ENCODE peak calls at places on chromosomes 7 and 10, in six cellular contexts. M, X, E, Y, S and D are unnamed samples. For H3K4me1, the result is how much of the 10 kb centered on the place peaks cover.

GRCh38 chr7:112286294-112287086 is 80.0 kb downstream of the ZNF277 start:
- DNase-seq in M (no peak), X (no peak), E (no peak), Y (no peak), S (no peak), D (peak)

GRCh38 chr7:90520484-90520883 is 51.0 kb downstream of the PTTG1IP2 start:
- DNase-seq in M (peak), X (no peak), E (no peak), Y (no peak), S (no peak), D (no peak)

GRCh38 chr10:91162050-91162494 is 58.4 kb upstream of the PCGF5 start:
- DNase-seq in M (no peak), X (no peak), E (no peak), Y (peak), S (peak), D (no peak)

GRCh38 chr7:46554688-46555422 is 633.8 kb upstream of the IGFBP3 start:
- DNase-seq in M (no peak), X (no peak), E (no peak), Y (no peak), S (no peak), D (no peak)

GRCh38 chr7:121166885-121167284 is 161.9 kb upstream of the WNT16 start:
- DNase-seq in M (no peak), X (no peak), E (no peak), Y (no peak), S (no peak), D (peak)

GRCh38 chr10:128147669-128148068 is 21.4 kb upstream of the MKI67 start:
- DNase-seq in M (no peak), X (no peak), E (no peak), Y (no peak), S (no peak), D (no peak)

GRCh38 chr7:112337177-112337576 is 113.1 kb upstream of the IFRD1 start:
- DNase-seq in M (no peak), X (no peak), E (no peak), Y (no peak), S (no peak), D (no peak)

GRCh38 chr7:31892099-31892787 is 178.0 kb downstream of the PDE1C start:
- DNase-seq in M (no peak), X (no peak), E (no peak), Y (no peak), S (no peak), D (no peak)

GRCh38 chr7:131327626-131328386 is at the start of gene MKLN1:
- DNase-seq in M (peak), X (peak), E (peak), Y (peak), S (peak), D (peak)

GRCh38 chr7:67696878-67697277 is 700.2 kb downstream of the TYW1 start:
- DNase-seq in M (no peak), X (no peak), E (no peak), Y (no peak), S (no peak), D (no peak)

GRCh38 chr7:148620749-148621372 is 30.3 kb downstream of the C7orf33 start:
- DNase-seq in M (peak), X (no peak), E (no peak), Y (no peak), S (no peak), D (no peak)

GRCh38 chr10:99172130-99172738 is 63.4 kb downstream of the HPSE2 start:
- DNase-seq in M (peak), X (no peak), E (no peak), Y (no peak), S (peak), D (peak)

GRCh38 chr10:132526676-132527075 is 10.9 kb upstream of the INPP5A start:
- DNase-seq in M (no peak), X (no peak), E (no peak), Y (no peak), S (no peak), D (no peak)

GRCh38 chr10:44706745-44707144 is 204.4 kb upstream of the TMEM72 start:
- DNase-seq in M (peak), X (no peak), E (no peak), Y (no peak), S (no peak), D (no peak)

DNA sequence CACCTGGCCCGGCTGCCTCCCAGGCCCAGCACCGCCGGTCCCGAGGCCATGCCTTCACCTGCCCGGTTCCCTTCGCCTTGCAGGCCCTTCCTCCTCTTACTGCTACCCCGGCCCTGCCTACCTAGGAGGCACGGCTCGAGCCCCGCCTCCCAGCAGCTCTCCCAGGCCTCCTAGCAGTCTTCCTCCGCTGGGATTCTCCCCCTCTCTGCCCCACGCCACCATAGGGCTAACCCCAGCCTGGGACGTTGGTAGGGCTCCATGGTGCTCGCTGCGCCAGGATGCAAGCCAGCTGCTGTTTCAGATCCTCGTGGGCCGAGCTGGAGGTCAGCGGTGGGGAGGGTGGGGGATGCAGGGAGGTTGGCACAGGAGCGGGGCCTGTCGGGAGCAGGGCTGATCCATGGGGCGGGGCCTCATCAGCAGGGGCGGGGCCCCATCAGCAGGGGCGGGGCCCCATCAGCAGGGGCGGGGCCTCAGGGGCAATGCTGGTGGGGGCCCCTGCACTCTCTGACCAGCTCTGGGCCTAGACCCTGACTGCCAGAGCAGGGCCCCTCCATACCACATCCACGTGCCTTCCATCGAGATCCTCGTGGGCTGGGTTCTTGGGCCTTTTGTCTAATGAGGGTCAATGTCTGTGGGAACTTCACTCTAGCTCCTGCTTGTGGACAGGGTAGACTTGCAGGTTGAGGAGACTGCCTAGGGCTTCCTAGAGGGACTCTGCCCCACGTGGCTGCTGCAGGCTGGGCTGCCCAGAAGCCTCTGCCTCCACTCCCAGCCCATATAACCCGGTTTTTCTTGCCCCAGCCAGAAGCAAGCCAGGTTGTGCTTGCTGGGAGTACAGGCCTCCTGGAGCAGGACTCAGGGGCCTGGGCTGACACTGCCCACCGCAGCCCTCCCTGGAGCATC is 63.1 kb downstream of the RASGEF1A start:
- DNase-seq in M (peak), X (no peak), E (no peak), Y (peak), S (peak), D (no peak)
- H3K4me3 ChIP-seq in M (peak), X (no peak), E (peak), Y (no peak), S (peak), D (no peak)

GRCh38 chr7:140219672-140220520 is 43.1 kb upstream of the KDM7A start:
- DNase-seq in M (no peak), X (no peak), E (no peak), Y (no peak), S (no peak), D (no peak)

GRCh38 chr7:140218656-140219055 is 41.9 kb upstream of the KDM7A start:
- DNase-seq in M (no peak), X (no peak), E (no peak), Y (no peak), S (no peak), D (no peak)

GRCh38 chr7:140225562-140226249 is 48.9 kb upstream of the KDM7A start:
- DNase-seq in M (no peak), X (no peak), E (no peak), Y (no peak), S (no peak), D (no peak)

GRCh38 chr7:140223515-140224221 is 46.9 kb upstream of the KDM7A start:
- DNase-seq in M (no peak), X (no peak), E (no peak), Y (no peak), S (no peak), D (no peak)

DNA sequence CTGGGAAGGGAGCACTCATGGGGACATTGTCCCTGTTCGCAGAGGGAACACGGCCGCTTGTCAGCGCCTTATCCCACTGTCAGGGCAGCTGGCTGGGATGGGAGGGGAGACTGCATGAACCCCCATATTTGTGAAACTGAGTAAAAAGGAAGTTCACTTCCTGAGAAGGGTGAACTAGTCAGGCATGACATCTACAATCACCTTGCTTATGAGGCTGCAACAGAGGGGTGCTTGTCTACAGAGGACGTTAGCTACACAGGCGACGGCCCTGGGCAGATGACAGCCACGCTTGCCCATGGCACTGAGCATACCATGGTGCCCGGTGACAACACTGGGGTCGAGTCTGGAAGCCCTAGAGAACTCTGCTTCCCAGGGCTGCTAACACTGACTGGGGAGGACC is 46.0 kb upstream of the KDM7A start:
- DNase-seq in M (no peak), X (no peak), E (no peak), Y (no peak), S (no peak), D (no peak)
- H3K4me1 ChIP-seq in M (under half), X (under half), E (under half), Y (under half), S (under half), D (under half)

DNA sequence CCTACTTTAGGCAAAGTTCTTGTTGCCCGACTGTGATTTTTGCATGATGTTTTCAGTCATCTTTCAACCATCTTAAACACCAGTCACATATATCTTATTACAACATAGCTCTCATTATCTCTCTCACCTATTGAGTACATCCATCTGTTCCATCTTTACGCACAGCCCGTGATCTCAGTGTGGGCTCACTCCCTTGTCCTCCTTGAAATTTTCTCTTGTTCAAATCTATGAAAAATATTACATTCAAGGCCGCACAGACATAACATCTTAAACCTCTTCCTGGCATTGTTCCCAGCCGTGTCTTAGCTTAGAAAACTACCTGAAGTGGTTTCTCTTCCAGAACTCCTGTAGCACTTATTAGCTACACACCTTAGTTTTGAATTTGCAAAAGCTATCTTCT is 32.6 kb downstream of the NET1 start:
- DNase-seq in M (no peak), X (no peak), E (no peak), Y (no peak), S (no peak), D (no peak)
- H3K27ac ChIP-seq in M (no peak), X (no peak), E (no peak), Y (no peak), S (no peak), D (no peak)

GRCh38 chr7:64946772-64947171 is 43.7 kb downstream of the ZNF273 start:
- DNase-seq in M (no peak), X (no peak), E (no peak), Y (no peak), S (no peak), D (peak)
- H3K4me3 ChIP-seq in M (no peak), X (peak), E (no peak), Y (no peak), S (no peak), D (no peak)

DNA sequence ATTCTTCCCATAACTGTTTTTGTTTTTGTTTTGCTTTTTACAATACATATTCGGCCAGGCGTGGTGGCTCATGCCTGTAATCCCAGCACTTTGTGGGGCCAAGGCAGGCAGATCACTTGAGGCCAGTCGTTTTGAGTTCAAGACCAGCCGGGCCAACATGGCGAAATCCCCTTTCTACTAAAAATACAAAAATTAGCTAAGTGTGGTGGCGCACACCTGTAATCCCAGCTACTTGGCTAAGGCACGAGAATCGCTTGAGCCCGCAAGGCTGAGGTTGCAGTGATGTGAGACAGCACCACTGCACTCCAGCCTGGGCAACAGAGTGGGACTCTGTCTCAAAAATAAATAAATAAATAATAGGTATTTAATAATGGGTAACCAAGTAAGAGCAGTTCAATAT is 2.3 kb downstream of the TM9SF3 start:
- DNase-seq in M (no peak), X (no peak), E (no peak), Y (no peak), S (no peak), D (no peak)
- H3K4me1 ChIP-seq in M (under half), X (under half), E (half or more), Y (half or more), S (half or more), D (under half)

GRCh38 chr10:92571649-92572048 is 2.2 kb downstream of the IDE start:
- DNase-seq in M (no peak), X (no peak), E (no peak), Y (no peak), S (no peak), D (no peak)

GRCh38 chr10:92573798-92574544 is at the start of gene IDE:
- DNase-seq in M (peak), X (peak), E (peak), Y (peak), S (peak), D (peak)

GRCh38 chr10:92572362-92573090 is 1.4 kb downstream of the IDE start:
- DNase-seq in M (no peak), X (no peak), E (no peak), Y (no peak), S (no peak), D (no peak)

GRCh38 chr10:92574545-92575377 is 868 bp upstream of the IDE start:
- DNase-seq in M (no peak), X (no peak), E (no peak), Y (no peak), S (no peak), D (no peak)

GRCh38 chr10:92573091-92573797 is 649 bp downstream of the IDE start:
- DNase-seq in M (no peak), X (no peak), E (no peak), Y (no peak), S (peak), D (peak)
- H3K27ac ChIP-seq in M (peak), X (peak), E (peak), Y (peak), S (peak), D (peak)